ENCODE peak calls at places on chromosomes 11 and 22, in six cellular contexts. J, M, B, F, U and Z are unnamed samples.

GRCh38 chr11:13033760-13034533 is 24.8 kb downstream of the RASSF10 start:
- DNase-seq in J (no peak), M (no peak), B (no peak), F (no peak), U (no peak), Z (no peak)

GRCh38 chr11:97614571-97614970 is 1224.8 kb downstream of the JRKL start:
- DNase-seq in J (no peak), M (no peak), B (no peak), F (no peak), U (no peak), Z (no peak)

GRCh38 chr22:23232094-23232905 is 52.0 kb downstream of the BCR start:
- DNase-seq in J (no peak), M (no peak), B (no peak), F (no peak), U (no peak), Z (no peak)

GRCh38 chr11:131591051-131591461 is 220.6 kb downstream of the NTM start:
- DNase-seq in J (no peak), M (no peak), B (no peak), F (no peak), U (no peak), Z (no peak)

GRCh38 chr11:12113294-12113693 is 2.9 kb downstream of the MICAL2 start:
- DNase-seq in J (no peak), M (no peak), B (no peak), F (no peak), U (no peak), Z (no peak)

GRCh38 chr11:1796297-1797011 is 32.7 kb upstream of the CTSD start:
- DNase-seq in J (no peak), M (no peak), B (no peak), F (no peak), U (no peak), Z (no peak)

GRCh38 chr11:112292785-112293407 is 32.2 kb upstream of the PLET1 start:
- DNase-seq in J (peak), M (no peak), B (no peak), F (no peak), U (no peak), Z (peak)

GRCh38 chr11:67118059-67118766 is 850 bp upstream of the KDM2A start:
- DNase-seq in J (no peak), M (peak), B (no peak), F (peak), U (no peak), Z (no peak)

GRCh38 chr11:40513281-40513680 is 946.2 kb downstream of the LRRC4C start:
- DNase-seq in J (no peak), M (no peak), B (no peak), F (no peak), U (no peak), Z (no peak)

GRCh38 chr11:110478410-110478809 is 48.7 kb downstream of the FDX1 start:
- DNase-seq in J (no peak), M (no peak), B (no peak), F (no peak), U (no peak), Z (no peak)

GRCh38 chr11:19380375-19380774 is 139.6 kb upstream of the E2F8 start:
- DNase-seq in J (peak), M (no peak), B (no peak), F (no peak), U (no peak), Z (no peak)

GRCh38 chr11:61657566-61657965 is 22.6 kb upstream of the DAGLA start:
- DNase-seq in J (no peak), M (no peak), B (no peak), F (no peak), U (peak), Z (no peak)

GRCh38 chr11:69311767-69312385 is 17.9 kb downstream of the MYEOV start:
- DNase-seq in J (no peak), M (no peak), B (no peak), F (no peak), U (no peak), Z (no peak)

GRCh38 chr11:83287631-83288030 is 1.5 kb upstream of the CCDC90B start:
- DNase-seq in J (no peak), M (no peak), B (no peak), F (no peak), U (no peak), Z (no peak)

GRCh38 chr22:33883961-33884808 is 36.1 kb downstream of the LARGE1 start:
- DNase-seq in J (no peak), M (no peak), B (no peak), F (no peak), U (no peak), Z (no peak)

GRCh38 chr11:30916764-30917163 is 330.6 kb upstream of the MPPED2 start:
- DNase-seq in J (no peak), M (no peak), B (no peak), F (no peak), U (no peak), Z (no peak)

GRCh38 chr11:17506942-17507341 is 30.3 kb upstream of the ABCC8 start:
- DNase-seq in J (no peak), M (no peak), B (no peak), F (no peak), U (no peak), Z (no peak)

GRCh38 chr11:102853956-102854355 is 10.5 kb upstream of the MMP3 start:
- DNase-seq in J (no peak), M (no peak), B (no peak), F (no peak), U (no peak), Z (no peak)

GRCh38 chr11:3202305-3202704 is 16.3 kb downstream of the MRGPRG start:
- DNase-seq in J (no peak), M (no peak), B (no peak), F (no peak), U (no peak), Z (no peak)

GRCh38 chr11:7262672-7263071 is 11.0 kb downstream of the SYT9 start:
- DNase-seq in J (no peak), M (no peak), B (no peak), F (no peak), U (no peak), Z (no peak)

GRCh38 chr11:3622521-3622920 is 19.3 kb downstream of the ART5 start:
- DNase-seq in J (no peak), M (no peak), B (no peak), F (no peak), U (no peak), Z (no peak)

GRCh38 chr11:10305964-10306918 is 1.4 kb downstream of the ADM start:
- DNase-seq in J (no peak), M (no peak), B (no peak), F (no peak), U (no peak), Z (no peak)

GRCh38 chr11:9616858-9617257 is 43.4 kb downstream of the WEE1 start:
- DNase-seq in J (peak), M (no peak), B (no peak), F (no peak), U (no peak), Z (no peak)

GRCh38 chr11:129163714-129164164 is 28.4 kb downstream of the ARHGAP32 start:
- DNase-seq in J (peak), M (no peak), B (no peak), F (no peak), U (no peak), Z (no peak)

GRCh38 chr11:86447763-86448480 is 73.2 kb downstream of the CCDC81 start:
- DNase-seq in J (no peak), M (no peak), B (no peak), F (no peak), U (no peak), Z (no peak)